ENCODE peak calls at places on chromosomes 11 and 22, in eight cellular contexts. Y, C, Z, B, K, O, I and M are unnamed samples.

GRCh38 chr22:17576475-17576874 is 13.2 kb downstream of the SLC25A18 start:
- DNase-seq in Y (no peak), C (peak; percentile 65), Z (no peak), B (no peak), K (no peak), O (no peak), I (no peak), M (peak; percentile 67)

GRCh38 chr11:27723685-27724084 is 23.4 kb upstream of the BDNF start:
- DNase-seq in Y (no peak), C (peak; percentile 34), Z (no peak), B (no peak), K (no peak), O (no peak), I (no peak), M (no peak)

GRCh38 chr11:13303668-13304649 is 26.4 kb downstream of the BMAL1 start:
- DNase-seq in Y (no peak), C (no peak), Z (no peak), B (no peak), K (no peak), O (no peak), I (no peak), M (no peak)

GRCh38 chr11:115541518-115541917 is 37.3 kb upstream of the CADM1 start:
- DNase-seq in Y (no peak), C (no peak), Z (no peak), B (no peak), K (no peak), O (no peak), I (no peak), M (no peak)

GRCh38 chr22:36938028-36938425 is 24.6 kb downstream of the CSF2RB start:
- DNase-seq in Y (no peak), C (no peak), Z (no peak), B (no peak), K (no peak), O (no peak), I (peak; percentile 41), M (no peak)

GRCh38 chr22:40224702-40225101 is 47.0 kb downstream of the TNRC6B start:
- DNase-seq in Y (no peak), C (peak; percentile 6), Z (no peak), B (no peak), K (no peak), O (no peak), I (no peak), M (no peak)

GRCh38 chr11:35275808-35276170 is 136.8 kb downstream of the CD44 start:
- DNase-seq in Y (no peak), C (no peak), Z (no peak), B (no peak), K (no peak), O (no peak), I (no peak), M (no peak)

GRCh38 chr11:2930705-2931415 is 1.6 kb upstream of the PHLDA2 start:
- DNase-seq in Y (peak; percentile 92), C (peak; percentile 23), Z (no peak), B (no peak), K (peak; percentile 67), O (peak; percentile 26), I (peak; percentile 94), M (peak; percentile 71)

GRCh38 chr22:22897036-22897435 is 9.4 kb downstream of the IGLL5 start:
- DNase-seq in Y (no peak), C (no peak), Z (no peak), B (peak; percentile 18), K (no peak), O (no peak), I (no peak), M (no peak)

GRCh38 chr22:25113316-25113721 is 86.3 kb upstream of the CRYBB3 start:
- DNase-seq in Y (no peak), C (no peak), Z (no peak), B (no peak), K (no peak), O (no peak), I (no peak), M (no peak)

DNA sequence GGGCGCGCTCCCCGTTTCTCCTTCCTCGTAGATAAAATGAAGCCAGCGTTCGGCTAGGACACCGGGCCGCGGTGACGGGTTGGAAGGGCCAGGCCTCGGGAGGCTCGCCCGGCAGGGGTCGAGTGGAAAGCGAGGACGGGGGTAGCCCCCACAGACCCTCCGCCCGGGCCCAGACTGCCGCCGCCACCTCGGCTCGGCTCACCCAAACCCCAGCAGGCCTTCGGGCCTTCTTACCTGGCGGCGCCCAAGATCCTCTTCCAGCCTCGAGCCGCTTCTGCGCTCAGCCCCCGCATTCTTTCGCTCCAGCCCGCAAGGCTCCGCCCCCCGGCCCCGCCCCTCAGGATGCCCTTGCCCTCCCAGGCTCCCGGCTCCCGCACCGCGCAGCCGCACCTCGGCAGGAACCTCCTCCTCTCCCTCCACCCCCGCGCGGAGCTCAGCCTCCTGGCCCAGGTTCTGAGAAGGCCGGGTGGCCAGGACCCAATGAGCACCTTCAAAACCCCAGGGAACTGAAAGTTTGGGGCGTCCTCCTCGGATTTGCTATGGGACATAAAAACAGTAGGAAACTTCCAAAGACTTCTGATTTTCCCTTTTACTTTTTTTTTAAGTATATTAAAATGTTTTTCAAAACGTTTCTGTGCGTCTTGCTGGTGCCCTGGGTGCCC is at the start of gene CD59:
- DNase-seq in Y (peak; percentile 99), C (peak; percentile 88), Z (peak; percentile 94), B (peak; percentile 99), K (peak; percentile 70), O (peak; percentile 93), I (peak; percentile 98), M (peak; percentile 88)
- TF ChIP-seq POLR2A in Y (peak; percentile 97), C (peak; percentile 91), Z (peak; percentile 91), B (peak; percentile 82), K (peak; percentile 67), O (peak; percentile 88), I (peak; percentile 80), M (peak; percentile 95)

DNA sequence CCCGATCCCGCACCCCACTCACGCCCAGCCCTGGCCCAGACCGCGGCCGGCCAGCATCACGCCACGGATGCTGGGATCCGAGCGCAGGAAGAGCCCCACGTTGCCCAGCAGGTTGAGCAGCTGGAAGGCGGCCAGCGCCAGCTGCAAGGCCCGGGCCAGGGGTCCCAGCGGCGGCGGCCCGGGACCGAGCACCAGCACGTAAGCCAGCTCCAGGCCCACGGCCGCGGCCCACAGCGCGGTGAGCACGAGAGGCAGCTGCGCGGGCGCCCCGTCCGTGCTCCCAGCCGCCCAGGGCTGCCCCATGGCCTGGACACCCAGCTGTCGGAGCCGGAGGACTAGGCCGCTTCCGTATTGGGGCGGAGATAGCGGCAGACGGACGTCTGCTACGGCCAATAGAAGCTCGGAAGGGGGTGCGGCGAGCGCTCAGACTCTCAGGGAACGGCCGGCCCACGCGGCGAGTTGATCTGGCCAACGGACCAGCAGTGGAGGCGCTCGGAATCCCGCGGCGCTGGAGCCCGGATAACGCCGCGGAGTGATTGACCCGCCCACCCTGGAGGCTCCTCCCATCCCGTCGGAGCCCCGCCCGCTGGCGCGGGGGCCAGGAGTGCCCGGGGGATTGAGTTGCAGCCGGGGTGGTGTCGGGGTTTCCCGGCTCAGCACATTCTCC is at the start of gene ZDHHC24:
- DNase-seq in Y (peak; percentile 98), C (peak; percentile 95), Z (peak; percentile 95), B (peak; percentile 99), K (peak; percentile 97), O (peak; percentile 95), I (peak; percentile 97), M (peak; percentile 99)
- TF ChIP-seq POLR2A in Y (peak; percentile 76), C (peak; percentile 87), Z (no peak), B (no peak), K (peak; percentile 46), O (peak; percentile 67), I (peak; percentile 65), M (peak; percentile 92)

GRCh38 chr11:94272738-94273313 is 31.6 kb upstream of the IZUMO1R start:
- DNase-seq in Y (peak; percentile 7), C (no peak), Z (no peak), B (no peak), K (no peak), O (no peak), I (no peak), M (no peak)
- TF ChIP-seq POLR2A in Y (no peak), C (no peak), Z (no peak), B (no peak), K (no peak), O (no peak), I (no peak), M (no peak)

GRCh38 chr11:47417712-47418111 is 8.5 kb downstream of the PSMC3 start:
- DNase-seq in Y (no peak), C (no peak), Z (no peak), B (no peak), K (no peak), O (no peak), I (no peak), M (no peak)

GRCh38 chr11:47414685-47415070 is 6.3 kb downstream of the SLC39A13 start:
- DNase-seq in Y (no peak), C (no peak), Z (no peak), B (no peak), K (no peak), O (no peak), I (no peak), M (no peak)

GRCh38 chr11:47415091-47415854 is 6.9 kb downstream of the SLC39A13 start:
- DNase-seq in Y (no peak), C (no peak), Z (no peak), B (no peak), K (no peak), O (no peak), I (no peak), M (no peak)

GRCh38 chr11:47415949-47416472 is 7.6 kb downstream of the SLC39A13 start:
- DNase-seq in Y (peak; percentile 79), C (peak; percentile 96), Z (peak; percentile 62), B (peak; percentile 94), K (no peak), O (no peak), I (no peak), M (peak; percentile 96)

DNA sequence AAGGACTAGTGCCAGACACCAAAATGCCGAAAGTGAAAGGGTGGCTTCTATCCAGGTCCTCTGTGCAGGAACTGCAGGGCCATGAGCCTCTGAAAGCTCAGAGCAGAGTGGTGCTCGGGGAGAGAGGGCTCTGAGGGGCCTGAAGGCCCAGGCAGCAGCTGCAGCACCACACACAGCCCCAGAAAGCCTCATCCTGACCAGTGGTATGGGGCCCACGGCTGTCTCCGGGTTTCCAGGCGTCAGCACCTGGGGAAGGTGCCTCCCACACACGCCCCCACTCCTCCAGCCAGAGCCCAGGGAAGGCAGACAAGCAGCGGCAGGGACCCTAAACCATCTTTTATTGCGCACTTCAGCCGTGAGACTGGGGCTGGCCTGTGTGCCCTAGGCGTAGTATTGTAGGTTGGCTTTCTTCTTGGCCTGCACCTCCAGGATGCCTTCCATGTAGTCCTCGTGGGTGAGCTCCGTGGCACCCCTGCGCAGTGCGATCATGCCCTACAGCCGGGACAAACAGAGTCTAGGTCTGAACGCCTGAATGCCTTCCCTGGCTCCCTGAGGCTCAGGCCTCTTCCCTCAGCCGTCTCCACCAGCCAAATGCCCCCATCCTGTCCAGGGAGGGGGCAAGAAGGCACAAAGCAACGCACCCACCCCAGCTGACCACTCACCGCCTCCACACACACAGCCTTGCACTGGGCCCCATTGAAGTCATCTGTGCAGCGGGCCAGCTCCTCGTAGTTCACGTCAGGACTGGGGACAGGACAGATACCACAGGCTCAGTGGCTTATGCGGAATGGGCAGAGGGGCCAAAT is 7.6 kb downstream of the PSMC3 start:
- DNase-seq in Y (no peak), C (no peak), Z (no peak), B (no peak), K (no peak), O (no peak), I (no peak), M (no peak)
- TF ChIP-seq POLR2A in Y (no peak), C (peak; percentile 8), Z (no peak), B (no peak), K (peak; percentile 38), O (no peak), I (no peak), M (no peak)